ENCODE peak calls at places on chromosomes 16 and 17, in five cellular contexts. S is activated CD4-positive, alpha-beta T cell treated with anti-CD3 and anti-CD28 coated beads for 4 hours; C is naive B cell; M is HEK293T; I is activated CD4-positive, CD25-positive, alpha-beta regulatory T cell treated with anti-CD3 and anti-CD28 coated beads, Interleukin-2, amount 50 U/mL, for 16 hours. R is an unnamed sample.

GRCh38 chr16:30609002-30609927 is 924 bp downstream of the ZNF689 start:
- DNase-seq in S (no peak), C (no peak), M (peak; percentile 69), I (no peak), R (peak; percentile 66)

GRCh38 chr17:47279062-47279801 is 25.6 kb downstream of the ITGB3 start:
- DNase-seq in S (no peak), C (peak; percentile 78), M (no peak), I (no peak), R (no peak)

GRCh38 chr16:1770328-1771071 is 843 bp downstream of the NME3 start:
- DNase-seq in S (peak; percentile 54), C (peak; percentile 47), M (peak; percentile 36), I (no peak), R (peak; percentile 74)

GRCh38 chr16:24729243-24729966 is at the start of gene TNRC6A:
- DNase-seq in S (peak; percentile 76), C (peak; percentile 92), M (peak; percentile 93), I (peak; percentile 64), R (peak; percentile 88)

GRCh38 chr17:82667668-82668000 is 19.4 kb upstream of the WDR45B start:
- DNase-seq in S (no peak), C (no peak), M (no peak), I (no peak), R (no peak)

GRCh38 chr17:7944321-7944720 is 12.3 kb downstream of the CNTROB start:
- DNase-seq in S (no peak), C (no peak), M (no peak), I (no peak), R (no peak)

GRCh38 chr17:43701318-43701743 is 39.6 kb upstream of the MEOX1 start:
- DNase-seq in S (no peak), C (peak; percentile 11), M (no peak), I (no peak), R (peak; percentile 80)

GRCh38 chr17:77566566-77566965 is 391.9 kb upstream of the TNRC6C start:
- DNase-seq in S (no peak), C (no peak), M (no peak), I (no peak), R (no peak)

GRCh38 chr16:84836967-84837366 is 17.2 kb downstream of the CRISPLD2 start:
- DNase-seq in S (no peak), C (no peak), M (no peak), I (no peak), R (no peak)

GRCh38 chr16:73187163-73187562 is 139.2 kb upstream of the ZFHX3 start:
- DNase-seq in S (no peak), C (no peak), M (no peak), I (no peak), R (no peak)

GRCh38 chr17:38728290-38728831 is 1.8 kb upstream of the CISD3 start:
- DNase-seq in S (peak; percentile 83), C (peak; percentile 75), M (no peak), I (peak; percentile 51), R (peak; percentile 81)

GRCh38 chr17:18260332-18261145 is at the start of gene MIEF2:
- DNase-seq in S (peak; percentile 91), C (peak; percentile 91), M (peak; percentile 97), I (peak; percentile 86), R (peak; percentile 95)

GRCh38 chr17:65163990-65164495 is 26.9 kb downstream of the RGS9 start:
- DNase-seq in S (peak; percentile 50), C (peak; percentile 5), M (no peak), I (no peak), R (peak; percentile 81)

GRCh38 chr16:14284371-14284770 is 213.3 kb downstream of the MRTFB start:
- DNase-seq in S (no peak), C (no peak), M (no peak), I (no peak), R (no peak)

GRCh38 chr16:1145383-1146100 is 7.4 kb upstream of the CACNA1H start:
- DNase-seq in S (no peak), C (no peak), M (no peak), I (no peak), R (no peak)

GRCh38 chr17:61839300-61839786 is 24.0 kb downstream of the BRIP1 start:
- DNase-seq in S (no peak), C (no peak), M (no peak), I (no peak), R (no peak)

GRCh38 chr16:4315185-4316102 is at the start of gene GLIS2:
- DNase-seq in S (no peak), C (no peak), M (peak; percentile 74), I (no peak), R (peak; percentile 39)

GRCh38 chr16:583470-583814 is 6.4 kb upstream of the RAB40C start:
- DNase-seq in S (no peak), C (no peak), M (no peak), I (no peak), R (no peak)

GRCh38 chr17:7431231-7431630 is 2.6 kb downstream of the SPEM3 start:
- DNase-seq in S (no peak), C (no peak), M (no peak), I (no peak), R (no peak)

GRCh38 chr16:19717319-19717718 is 708 bp downstream of the KNOP1 start:
- DNase-seq in S (no peak), C (no peak), M (no peak), I (no peak), R (no peak)

GRCh38 chr16:66357523-66357928 is 9.0 kb upstream of the CDH5 start:
- DNase-seq in S (no peak), C (no peak), M (peak; percentile 73), I (no peak), R (peak; percentile 27)

GRCh38 chr17:68819465-68819864 is 135.7 kb downstream of the ABCA8 start:
- DNase-seq in S (no peak), C (no peak), M (no peak), I (no peak), R (no peak)

GRCh38 chr16:24988593-24989338 is 26.4 kb downstream of the ARHGAP17 start:
- DNase-seq in S (no peak), C (no peak), M (peak; percentile 29), I (no peak), R (peak; percentile 45)

GRCh38 chr16:87951550-87952538 is 610 bp downstream of the BANP start:
- DNase-seq in S (peak; percentile 23), C (no peak), M (peak; percentile 25), I (no peak), R (peak; percentile 35)

GRCh38 chr16:89584768-89585549 is 9.4 kb downstream of the CPNE7 start:
- DNase-seq in S (no peak), C (no peak), M (no peak), I (no peak), R (no peak)

GRCh38 chr17:80696456-80696855 is 151.8 kb downstream of the RPTOR start:
- DNase-seq in S (no peak), C (no peak), M (no peak), I (no peak), R (no peak)

GRCh38 chr16:66266436-66267286 is 99.8 kb upstream of the CDH5 start:
- DNase-seq in S (no peak), C (no peak), M (no peak), I (no peak), R (no peak)

GRCh38 chr17:68601565-68602266 is 549 bp upstream of the FAM20A start:
- DNase-seq in S (no peak), C (no peak), M (no peak), I (no peak), R (no peak)

GRCh38 chr17:64504769-64505319 is 1.2 kb downstream of the DDX5 start:
- DNase-seq in S (no peak), C (peak; percentile 11), M (no peak), I (no peak), R (no peak)

GRCh38 chr17:40122466-40122943 is 734 bp downstream of the MSL1 start:
- DNase-seq in S (no peak), C (peak; percentile 45), M (no peak), I (no peak), R (peak; percentile 44)

GRCh38 chr17:4072487-4073157 is 70.2 kb downstream of the ZZEF1 start:
- DNase-seq in S (no peak), C (no peak), M (no peak), I (no peak), R (no peak)

R was measured in activated CD4-positive, alpha-beta memory T cell treated with anti-CD3 and anti-CD28 coated beads for 36 hours.